ENCODE peak calls at places on chromosomes 4 and X, in nine cellular contexts. T, Q, O, W, K, N, F, E and R are unnamed samples.

GRCh38 chr4:107148922-107149321 is 112.8 kb upstream of the DKK2 start:
- DNase-seq in W (no peak), N (no peak), F (no peak), E (no peak), Q (no peak), K (no peak), O (no peak), T (no peak), R (no peak)

GRCh38 chr4:89344571-89344970 is 37.0 kb upstream of the GPRIN3 start:
- DNase-seq in Q (no peak), E (no peak), N (no peak), F (no peak), K (no peak), O (no peak), W (no peak), T (no peak), R (no peak)

GRCh38 chr4:3046149-3046548 is 28.2 kb downstream of the HTT-AS start:
- DNase-seq in K (no peak), Q (no peak), W (no peak), T (no peak), N (no peak), O (no peak), E (no peak), F (no peak), R (no peak)

GRCh38 chrX:32153586-32153985 is 1057.8 kb downstream of the DMD start:
- DNase-seq in F (no peak), T (no peak), Q (no peak), W (no peak), K (no peak), O (no peak), E (no peak), N (no peak), R (no peak)

GRCh38 chr4:153520227-153520626 is 54.1 kb downstream of the TMEM131L start:
- DNase-seq in Q (no peak), K (no peak), W (no peak), E (no peak), O (no peak), F (no peak), N (no peak), T (peak), R (no peak)

GRCh38 chr4:10926025-10926424 is 241.5 kb upstream of the CLNK start:
- DNase-seq in K (no peak), T (no peak), E (no peak), W (no peak), O (no peak), N (no peak), F (no peak), Q (no peak), R (no peak)

GRCh38 chr4:7904942-7905341 is 34.7 kb downstream of the AFAP1 start:
- DNase-seq in O (no peak), F (no peak), N (peak), E (no peak), T (no peak), K (no peak), Q (no peak), W (peak), R (no peak)

GRCh38 chrX:36898301-36898700 is 109.9 kb upstream of the FAM47C start:
- DNase-seq in O (peak), E (no peak), F (no peak), K (no peak), W (peak), T (no peak), N (peak), Q (no peak), R (no peak)

GRCh38 chr4:162115323-162115722 is 48.5 kb downstream of the FSTL5 start:
- DNase-seq in T (no peak), O (peak), N (no peak), E (no peak), K (no peak), Q (no peak), F (no peak), W (peak), R (no peak)

GRCh38 chr4:69064391-69064790 is 31.9 kb upstream of the UGT2B7 start:
- DNase-seq in N (no peak), F (no peak), W (no peak), Q (no peak), E (no peak), O (no peak), T (no peak), K (no peak), R (no peak)

GRCh38 chrX:142359359-142359758 is 154.3 kb upstream of the MAGEC2 start:
- DNase-seq in T (no peak), E (no peak), K (no peak), Q (no peak), F (no peak), N (no peak), O (no peak), W (no peak), R (no peak)

GRCh38 chr4:7905461-7905915 is 34.2 kb downstream of the AFAP1 start:
- DNase-seq in W (peak), N (no peak), T (no peak), O (no peak), F (no peak), K (no peak), E (no peak), Q (no peak), R (no peak)

GRCh38 chr4:99856166-99856565 is 38.1 kb downstream of the LAMTOR3 start:
- DNase-seq in K (no peak), F (no peak), E (no peak), T (no peak), N (no peak), Q (no peak), O (no peak), W (no peak), R (no peak)

GRCh38 chr4:142402156-142402555 is 443.9 kb downstream of the INPP4B start:
- DNase-seq in O (no peak), F (no peak), E (no peak), W (no peak), Q (no peak), K (no peak), T (no peak), N (no peak), R (no peak)

GRCh38 chr4:8746523-8747466 is 124.8 kb downstream of the HMX1 start:
- DNase-seq in N (no peak), K (no peak), Q (no peak), T (no peak), O (no peak), F (no peak), W (no peak), E (no peak), R (peak)

GRCh38 chrX:50813843-50814661 is at the start of gene SHROOM4:
- DNase-seq in E (no peak), O (peak), Q (peak), T (peak), W (no peak), N (peak), F (peak), K (peak), R (peak)

GRCh38 chr4:10731162-10731561 is 46.6 kb upstream of the CLNK start:
- DNase-seq in K (no peak), W (no peak), O (no peak), E (no peak), N (no peak), T (no peak), F (no peak), Q (no peak), R (no peak)

GRCh38 chr4:121728798-121729226 is 32.0 kb upstream of the ANXA5 start:
- DNase-seq in O (no peak), E (no peak), K (no peak), F (no peak), N (no peak), Q (no peak), W (no peak), T (no peak), R (no peak)

GRCh38 chrX:155632424-155633100 is 19.8 kb upstream of the TMLHE start:
- DNase-seq in Q (no peak), W (no peak), E (no peak), F (no peak), K (no peak), N (no peak), T (no peak), O (no peak), R (no peak)

GRCh38 chr4:102665527-102665926 is 95.2 kb downstream of the MANBA start:
- DNase-seq in E (no peak), K (peak), O (no peak), T (no peak), Q (no peak), W (no peak), N (no peak), F (no peak), R (no peak)

GRCh38 chr4:1359161-1359535 is 12.1 kb downstream of the UVSSA start:
- DNase-seq in K (no peak), N (no peak), O (no peak), T (no peak), W (peak), F (no peak), Q (no peak), E (no peak), R (no peak)

GRCh38 chr4:159297088-159297487 is 194.2 kb downstream of the RAPGEF2 start:
- DNase-seq in K (no peak), O (no peak), Q (no peak), N (no peak), W (no peak), F (no peak), E (no peak), T (no peak), R (no peak)

GRCh38 chr4:101086801-101087586 is 260.3 kb downstream of the PPP3CA start:
- DNase-seq in O (peak), Q (no peak), E (no peak), F (no peak), K (no peak), T (no peak), W (peak), N (no peak), R (no peak)

GRCh38 chrX:71210829-71211228 is 12.2 kb upstream of the GJB1 start:
- DNase-seq in F (no peak), E (no peak), T (no peak), W (no peak), O (no peak), N (no peak), Q (no peak), K (no peak), R (no peak)

GRCh38 chrX:72712094-72712755 is 1.9 kb downstream of the PHKA1 start:
- DNase-seq in Q (no peak), F (no peak), E (no peak), K (no peak), T (no peak), N (peak), W (no peak), O (no peak), R (no peak)